ENCODE peak calls at places on chromosomes 4 and X, in five cellular contexts. One of them, this sample, is unnamed.

GRCh38 chrX:38692961-38693360 is 108.3 kb upstream of the MID1IP1 start:
- DNase-seq in GM12864: no peak
- DNase-seq in CD8-positive, alpha-beta T cell: no peak
- DNase-seq in H9: no peak
- DNase-seq in GM20000: no peak
- DNase-seq in this sample: no peak

GRCh38 chr4:95533254-95533653 is 15.5 kb downstream of the UNC5C start:
- DNase-seq in GM12864: no peak
- DNase-seq in CD8-positive, alpha-beta T cell: no peak
- DNase-seq in GM20000: no peak
- DNase-seq in H9: no peak
- DNase-seq in this sample: no peak

GRCh38 chrX:72306851-72307645 is 1.3 kb upstream of the CITED1 start:
- DNase-seq in H9: peak
- DNase-seq in GM20000: peak
- DNase-seq in CD8-positive, alpha-beta T cell: no peak
- DNase-seq in GM12864: no peak
- DNase-seq in this sample: peak

GRCh38 chr4:28391877-28392276 is 1531.2 kb downstream of the STIM2 start:
- DNase-seq in GM20000: no peak
- DNase-seq in GM12864: no peak
- DNase-seq in CD8-positive, alpha-beta T cell: no peak
- DNase-seq in H9: no peak
- DNase-seq in this sample: peak

GRCh38 chr4:113827285-113827684 is 65.7 kb upstream of the CAMK2D start:
- DNase-seq in GM20000: no peak
- DNase-seq in GM12864: no peak
- DNase-seq in H9: no peak
- DNase-seq in CD8-positive, alpha-beta T cell: no peak
- DNase-seq in this sample: peak

GRCh38 chrX:103629295-103630170 is 758 bp downstream of the TCEAL1 start:
- DNase-seq in GM12864: no peak
- DNase-seq in CD8-positive, alpha-beta T cell: no peak
- DNase-seq in GM20000: peak
- DNase-seq in H9: peak
- DNase-seq in this sample: peak

GRCh38 chr4:100372432-100372831 is 145.4 kb downstream of the EMCN start:
- DNase-seq in CD8-positive, alpha-beta T cell: no peak
- DNase-seq in H9: no peak
- DNase-seq in GM12864: no peak
- DNase-seq in GM20000: no peak
- DNase-seq in this sample: no peak

GRCh38 chrX:23797371-23798128 is 14.6 kb downstream of the SAT1 start:
- DNase-seq in GM20000: no peak
- DNase-seq in H9: no peak
- DNase-seq in CD8-positive, alpha-beta T cell: no peak
- DNase-seq in GM12864: no peak
- DNase-seq in this sample: no peak

GRCh38 chr4:93203708-93204107 is 624.8 kb upstream of the ATOH1 start:
- DNase-seq in GM12864: no peak
- DNase-seq in CD8-positive, alpha-beta T cell: no peak
- DNase-seq in GM20000: no peak
- DNase-seq in H9: peak
- DNase-seq in this sample: no peak

GRCh38 chrX:125998432-125998831 is 167.7 kb downstream of the DCAF12L2 start:
- DNase-seq in H9: no peak
- DNase-seq in CD8-positive, alpha-beta T cell: no peak
- DNase-seq in GM20000: no peak
- DNase-seq in GM12864: no peak
- DNase-seq in this sample: no peak

GRCh38 chrX:26649534-26649933 is 433.6 kb downstream of the MAGEB5 start:
- DNase-seq in GM20000: peak
- DNase-seq in H9: no peak
- DNase-seq in GM12864: peak
- DNase-seq in CD8-positive, alpha-beta T cell: no peak
- DNase-seq in this sample: no peak
- TF ChIP-seq CTCF in GM20000: peak
- TF ChIP-seq CTCF in H9: peak
- TF ChIP-seq CTCF in GM12864: peak
- TF ChIP-seq CTCF in CD8-positive, alpha-beta T cell: peak
- TF ChIP-seq CTCF in this sample: no peak

GRCh38 chr4:109574443-109574850 is 14.4 kb downstream of the MCUB start:
- DNase-seq in GM20000: no peak
- DNase-seq in GM12864: no peak
- DNase-seq in H9: no peak
- DNase-seq in CD8-positive, alpha-beta T cell: no peak
- DNase-seq in this sample: peak
- TF ChIP-seq CTCF in GM20000: no peak
- TF ChIP-seq CTCF in GM12864: peak
- TF ChIP-seq CTCF in H9: peak
- TF ChIP-seq CTCF in CD8-positive, alpha-beta T cell: peak
- TF ChIP-seq CTCF in this sample: no peak

DNA sequence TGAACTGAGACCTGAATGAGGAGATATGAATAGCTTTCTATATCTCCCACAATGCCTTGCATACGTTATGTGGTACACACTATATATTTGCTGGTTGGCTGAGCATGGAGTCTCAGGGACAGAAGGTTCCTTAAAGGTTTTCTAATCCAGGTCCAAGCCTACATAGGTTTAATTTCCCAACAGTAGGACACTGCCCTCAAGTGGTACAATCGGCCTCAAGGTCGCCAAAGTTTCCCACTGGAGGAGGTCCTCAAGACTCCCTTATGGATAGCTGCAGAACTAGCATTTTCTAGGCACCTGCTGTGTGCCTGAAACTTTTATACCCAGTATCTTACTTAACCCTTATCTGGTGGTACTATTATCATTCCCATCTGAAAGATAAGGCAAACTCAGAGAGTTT is 21.0 kb upstream of the EFNB1 start:
- DNase-seq in CD8-positive, alpha-beta T cell: no peak
- DNase-seq in H9: no peak
- DNase-seq in GM12864: no peak
- DNase-seq in GM20000: no peak
- DNase-seq in this sample: no peak
- TF ChIP-seq CTCF in CD8-positive, alpha-beta T cell: no peak
- TF ChIP-seq CTCF in H9: peak
- TF ChIP-seq CTCF in GM12864: no peak
- TF ChIP-seq CTCF in GM20000: no peak
- TF ChIP-seq CTCF in this sample: peak

DNA sequence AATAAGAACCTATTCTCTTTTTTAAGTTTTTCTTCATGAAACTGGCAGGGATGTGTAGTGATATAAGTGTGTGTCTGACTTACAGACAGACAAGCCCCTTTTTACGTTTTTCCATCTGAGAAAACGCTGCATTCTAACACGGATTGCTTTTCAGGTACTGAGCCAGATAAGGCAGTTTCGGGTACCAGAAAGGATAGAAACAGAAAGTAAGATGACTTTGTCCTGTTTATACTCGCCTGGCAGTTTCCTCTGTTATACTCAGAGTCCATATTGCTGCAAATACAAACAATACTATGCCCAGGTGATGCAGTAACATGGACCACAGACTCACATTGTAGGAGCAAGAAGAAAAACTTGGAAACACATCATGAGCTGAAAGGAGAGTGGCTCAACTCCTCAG is 2320.6 kb upstream of the AGA start:
- DNase-seq in GM20000: no peak
- DNase-seq in GM12864: no peak
- DNase-seq in CD8-positive, alpha-beta T cell: no peak
- DNase-seq in H9: no peak
- DNase-seq in this sample: no peak
- TF ChIP-seq CTCF in GM20000: no peak
- TF ChIP-seq CTCF in GM12864: no peak
- TF ChIP-seq CTCF in CD8-positive, alpha-beta T cell: no peak
- TF ChIP-seq CTCF in H9: no peak
- TF ChIP-seq CTCF in this sample: no peak

This sample was measured in fibroblast of lung.